ENCODE peak calls at places on chromosome 21, in ten cellular contexts. R is activated CD8-positive, alpha-beta memory T cell treated with anti-CD3 and anti-CD28 coated beads for 4 hours; K is anterior cingulate cortex; X is activated CD4-positive, alpha-beta T cell treated with anti-CD3 and anti-CD28 coated beads for 1 hour; J is left colon; P is NCI-H345; L is activated T-cell treated with anti-CD3 and anti-CD28 coated beads, Interleukin-2, amount 50 U/mL, for 24 hours; W is sigmoid colon; C is activated CD8-positive, alpha-beta T cell treated with anti-CD3 and anti-CD28 coated beads for 36 hours; E is astrocyte of the hippocampus. A is an unnamed sample.

GRCh38 chr21:25133939-25134338 is 473.3 kb downstream of the MRPL39 start:
- DNase-seq in C (no peak), X (no peak), L (no peak), E (peak), K (no peak), P (no peak), R (no peak), J (no peak), W (no peak), A (no peak)

GRCh38 chr21:46605759-46606426 is 1.0 kb upstream of the S100B start:
- DNase-seq in J (peak), K (peak), W (no peak), L (peak), P (no peak), E (no peak), X (peak), R (peak), C (peak), A (no peak)

GRCh38 chr21:38958940-38959685 is 153.4 kb downstream of the ETS2 start:
- DNase-seq in C (peak), P (no peak), R (no peak), J (peak), L (no peak), K (no peak), W (peak), X (no peak), E (peak), A (peak)

GRCh38 chr21:36021251-36021837 is 39.0 kb downstream of the SETD4 start:
- DNase-seq in E (no peak), L (no peak), J (no peak), W (no peak), K (no peak), R (no peak), X (no peak), C (no peak), P (no peak), A (no peak)

GRCh38 chr21:33836408-33836807 is 79.2 kb downstream of the ATP5PO start:
- DNase-seq in J (no peak), R (no peak), P (no peak), W (no peak), X (no peak), K (no peak), E (no peak), C (no peak), L (no peak), A (no peak)

GRCh38 chr21:21921410-21922232 is 923.4 kb downstream of the NCAM2 start:
- DNase-seq in E (peak), J (no peak), P (peak), R (no peak), K (no peak), C (peak), L (no peak), X (no peak), W (no peak), A (peak)

GRCh38 chr21:37130971-37131370 is 57.9 kb downstream of the TTC3 start:
- DNase-seq in J (no peak), R (no peak), P (no peak), L (no peak), C (no peak), W (no peak), X (no peak), E (peak), K (no peak), A (no peak)

GRCh38 chr21:28734522-28735175 is 258.0 kb downstream of the LTN1 start:
- DNase-seq in C (no peak), K (no peak), P (peak), R (no peak), X (no peak), E (no peak), W (no peak), L (no peak), J (no peak), A (no peak)

GRCh38 chr21:45485686-45486442 is 56.4 kb downstream of the SLC19A1 start:
- DNase-seq in L (no peak), W (no peak), C (no peak), K (no peak), X (no peak), P (no peak), J (no peak), E (no peak), R (no peak), A (no peak)

GRCh38 chr21:33362044-33362555 is 37.3 kb downstream of the IFNAR1 start:
- DNase-seq in L (peak), E (no peak), J (peak), P (peak), W (no peak), R (no peak), X (peak), K (no peak), C (peak), A (no peak)

GRCh38 chr21:45819478-45820170 is 161.9 kb upstream of the COL6A1 start:
- DNase-seq in X (no peak), K (no peak), L (no peak), E (peak), C (peak), R (no peak), P (no peak), J (no peak), W (peak), A (no peak)

GRCh38 chr21:34536311-34536710 is 24.3 kb upstream of the KCNE1 start:
- DNase-seq in E (no peak), W (no peak), C (no peak), X (no peak), K (no peak), P (no peak), J (no peak), L (no peak), R (no peak), A (no peak)

GRCh38 chr21:26067836-26068401 is 102.7 kb downstream of the APP start:
- DNase-seq in L (no peak), R (no peak), E (no peak), X (no peak), C (no peak), K (no peak), W (no peak), P (no peak), J (no peak), A (no peak)

GRCh38 chr21:36079010-36079649 is 9.3 kb downstream of the CBR1 start:
- DNase-seq in J (peak), K (no peak), W (no peak), P (no peak), X (peak), C (peak), R (no peak), L (peak), E (no peak), A (no peak)

GRCh38 chr21:20996421-20997307 is 1.5 kb upstream of the NCAM2 start:
- DNase-seq in J (no peak), R (no peak), X (no peak), K (no peak), C (no peak), W (no peak), L (no peak), E (peak), P (no peak), A (no peak)

A was measured in Caco-2.